ENCODE peak calls at places on chromosomes 6 and 20, in eight cellular contexts. M is RPMI8226, G is endothelial cell of umbilical vein, S is bronchial epithelial cell, P is skeletal muscle cell, X is NCI-H2081, R is NCI-H226, C is NCI-H146. A is an unnamed sample.

GRCh38 chr6:125983246-125983945 is 2.9 kb upstream of the TRMT11 start:
- DNase-seq in M (no peak), G (peak), S (peak), P (peak), X (no peak), R (peak), C (no peak), A (no peak)

GRCh38 chr20:53001502-53002301 is 29.5 kb downstream of the TSHZ2 start:
- DNase-seq in M (peak), G (no peak), S (no peak), P (no peak), X (no peak), R (no peak), C (no peak), A (no peak)

GRCh38 chr6:158058156-158058723 is 76.6 kb downstream of the SYNJ2 start:
- DNase-seq in M (no peak), G (no peak), S (no peak), P (no peak), X (no peak), R (no peak), C (no peak), A (no peak)

GRCh38 chr6:156780117-156780641 is 3.0 kb downstream of the ARID1B start:
- DNase-seq in M (peak), G (peak), S (peak), P (peak), X (peak), R (peak), C (peak), A (peak)

GRCh38 chr6:54308677-54309315 is 555 bp downstream of the TINAG start:
- DNase-seq in M (no peak), G (no peak), S (no peak), P (no peak), X (no peak), R (no peak), C (no peak), A (no peak)

GRCh38 chr20:2400290-2400689 is 19.6 kb downstream of the TGM6 start:
- DNase-seq in M (no peak), G (no peak), S (no peak), P (no peak), X (no peak), R (no peak), C (no peak), A (no peak)

GRCh38 chr6:36025260-36025931 is 955 bp upstream of the SLC26A8 start:
- DNase-seq in M (no peak), G (peak), S (no peak), P (no peak), X (no peak), R (peak), C (no peak), A (no peak)

GRCh38 chr6:110399219-110400071 is 15.9 kb downstream of the DDO start:
- DNase-seq in M (no peak), G (no peak), S (no peak), P (no peak), X (no peak), R (no peak), C (no peak), A (peak)

GRCh38 chr6:133041020-133041419 is 200.1 kb upstream of the EYA4 start:
- DNase-seq in M (no peak), G (no peak), S (no peak), P (no peak), X (no peak), R (no peak), C (peak), A (no peak)

GRCh38 chr6:163940705-163941470 is 526.4 kb downstream of the QKI start:
- DNase-seq in M (no peak), G (no peak), S (no peak), P (no peak), X (no peak), R (no peak), C (no peak), A (no peak)

GRCh38 chr6:13494137-13494536 is 6.7 kb upstream of the GFOD1 start:
- DNase-seq in M (no peak), G (no peak), S (no peak), P (no peak), X (no peak), R (no peak), C (no peak), A (no peak)

GRCh38 chr6:17233531-17233930 is 47.6 kb upstream of the RBM24 start:
- DNase-seq in M (no peak), G (no peak), S (peak), P (no peak), X (no peak), R (peak), C (no peak), A (no peak)

GRCh38 chr6:35797837-35798526 is 859 bp upstream of the CLPS start:
- DNase-seq in M (no peak), G (no peak), S (no peak), P (no peak), X (no peak), R (no peak), C (no peak), A (no peak)

GRCh38 chr6:144131248-144131709 is 19.0 kb upstream of the STX11 start:
- DNase-seq in M (no peak), G (peak), S (peak), P (peak), X (no peak), R (peak), C (no peak), A (no peak)

GRCh38 chr20:56995635-56996075 is 270.8 kb downstream of the BMP7 start:
- DNase-seq in M (peak), G (no peak), S (no peak), P (no peak), X (no peak), R (no peak), C (no peak), A (no peak)

GRCh38 chr6:137827977-137828815 is 38.9 kb upstream of the TNFAIP3 start:
- DNase-seq in M (no peak), G (no peak), S (peak), P (no peak), X (no peak), R (no peak), C (no peak), A (no peak)

GRCh38 chr6:126805861-126806260 is 312.6 kb upstream of the RSPO3 start:
- DNase-seq in M (no peak), G (no peak), S (no peak), P (no peak), X (no peak), R (no peak), C (no peak), A (no peak)

GRCh38 chr20:62780696-62781095 is 15.6 kb upstream of the MRGBP start:
- DNase-seq in M (no peak), G (no peak), S (no peak), P (no peak), X (no peak), R (no peak), C (no peak), A (no peak)

GRCh38 chr6:155310596-155310995 is 3.7 kb downstream of the TFB1M start:
- DNase-seq in M (no peak), G (peak), S (peak), P (no peak), X (no peak), R (no peak), C (no peak), A (no peak)

GRCh38 chr6:32983964-32984638 is 15.7 kb downstream of the BRD2 start:
- DNase-seq in M (no peak), G (no peak), S (peak), P (no peak), X (no peak), R (no peak), C (no peak), A (no peak)

GRCh38 chr6:163806761-163807499 is 392.4 kb downstream of the QKI start:
- DNase-seq in M (no peak), G (no peak), S (no peak), P (no peak), X (no peak), R (no peak), C (no peak), A (no peak)

GRCh38 chr6:106069478-106069877 is 16.7 kb upstream of the PRDM1 start:
- DNase-seq in M (no peak), G (peak), S (peak), P (peak), X (peak), R (peak), C (no peak), A (peak)

GRCh38 chr6:79947191-79948173 is at the start of gene ELOVL4:
- DNase-seq in M (peak), G (peak), S (peak), P (peak), X (peak), R (no peak), C (peak), A (peak)

GRCh38 chr6:124132256-124132655 is 328.6 kb downstream of the NKAIN2 start:
- DNase-seq in M (no peak), G (no peak), S (no peak), P (peak), X (no peak), R (no peak), C (no peak), A (no peak)

GRCh38 chr6:99467509-99468106 is 42.5 kb upstream of the PNISR start:
- DNase-seq in M (peak), G (peak), S (peak), P (no peak), X (no peak), R (no peak), C (peak), A (peak)

GRCh38 chr20:11143481-11143880 is 469.7 kb upstream of the JAG1 start:
- DNase-seq in M (no peak), G (no peak), S (no peak), P (peak), X (no peak), R (no peak), C (no peak), A (no peak)

A was measured in NCI-H1092 treated with DMSO at 0.1 percent for 48 hours.